ENCODE peak calls at places on chromosomes 13 and 19, in four cellular contexts. K is HepG2, E is SK-N-SH, N is GM12878. A is an unnamed sample.

GRCh38 chr19:19444694-19445155 is 39.2 kb downstream of the GATAD2A start:
- DNase-seq in E (no peak), N (no peak), K (no peak), A (no peak)

GRCh38 chr19:54159352-54160181 is at the start of gene LENG1:
- DNase-seq in E (peak; percentile 97), N (peak; percentile 99), K (peak; percentile 100), A (peak; percentile 95)

GRCh38 chr19:16040642-16041041 is 35.7 kb upstream of the TPM4 start:
- DNase-seq in K (peak; percentile 49), E (no peak), N (no peak), A (no peak)

GRCh38 chr13:45781553-45782326 is 69.8 kb downstream of the SIAH3 start:
- DNase-seq in K (no peak), N (no peak), E (peak; percentile 90), A (no peak)

GRCh38 chr13:99949657-99950413 is 21.7 kb downstream of the ZIC5 start:
- DNase-seq in N (no peak), E (no peak), K (no peak), A (no peak)

GRCh38 chr13:72399351-72399750 is 328.1 kb downstream of the MZT1 start:
- DNase-seq in N (no peak), K (no peak), E (no peak), A (no peak)

GRCh38 chr13:105341256-105341655 is 1194.2 kb downstream of the EFNB2 start:
- DNase-seq in E (no peak), N (no peak), K (no peak), A (no peak)

GRCh38 chr13:101398920-101399319 is 17.4 kb downstream of the NALCN start:
- DNase-seq in K (no peak), N (no peak), E (no peak), A (no peak)

GRCh38 chr13:78607409-78608253 is 4.3 kb upstream of the POU4F1 start:
- DNase-seq in E (peak; percentile 45), K (no peak), N (no peak), A (no peak)

GRCh38 chr13:100588350-100589177 is at the start of gene GGACT:
- DNase-seq in N (peak; percentile 13), E (peak; percentile 95), K (peak; percentile 37), A (peak; percentile 90)

GRCh38 chr19:16293133-16294085 is 31.2 kb upstream of the KLF2 start:
- DNase-seq in K (no peak), E (no peak), N (no peak), A (peak; percentile 41)

GRCh38 chr13:110023729-110024645 is 237.6 kb upstream of the IRS2 start:
- DNase-seq in N (no peak), K (no peak), E (no peak), A (no peak)

GRCh38 chr19:35055715-35056179 is 14.2 kb downstream of the HPN start:
- DNase-seq in N (no peak), K (no peak), E (no peak), A (peak; percentile 42)

GRCh38 chr13:51488212-51488611 is 35.4 kb upstream of the INTS6 start:
- DNase-seq in N (no peak), E (no peak), K (no peak), A (no peak)

GRCh38 chr13:24680258-24680920 is at the start of gene ATP12A:
- DNase-seq in N (no peak), E (peak; percentile 59), K (no peak), A (no peak)

GRCh38 chr13:93685900-93686299 is 459.3 kb downstream of the GPC6 start:
- DNase-seq in K (no peak), E (no peak), N (no peak), A (no peak)

GRCh38 chr19:44807162-44807561 is 1.7 kb upstream of the BCAM start:
- DNase-seq in E (no peak), K (peak; percentile 90), N (no peak), A (peak; percentile 10)

GRCh38 chr13:26515721-26516120 is 41.8 kb upstream of the WASF3 start:
- DNase-seq in N (no peak), K (no peak), E (no peak), A (no peak)

GRCh38 chr19:46495789-46496099 is at the start of gene PNMA8B:
- DNase-seq in E (peak; percentile 99), N (no peak), K (no peak), A (peak; percentile 71)

GRCh38 chr13:101811440-101811839 is 359.0 kb downstream of the ITGBL1 start:
- DNase-seq in E (peak; percentile 19), K (no peak), N (no peak), A (no peak)

GRCh38 chr13:44280461-44280860 is 93.2 kb upstream of the SERP2 start:
- DNase-seq in E (no peak), K (peak; percentile 15), N (no peak), A (no peak)

GRCh38 chr19:709965-710714 is 1.4 kb downstream of the PALM start:
- DNase-seq in K (no peak), N (no peak), E (peak; percentile 55), A (no peak)

GRCh38 chr13:79988573-79988972 is 352.4 kb downstream of the SPRY2 start:
- DNase-seq in E (no peak), K (no peak), N (no peak), A (no peak)

GRCh38 chr19:11451327-11451941 is 16.0 kb downstream of the PRKCSH start:
- DNase-seq in N (no peak), K (no peak), E (peak; percentile 58), A (peak; percentile 19)

GRCh38 chr13:73092831-73093230 is 34.0 kb downstream of the KLF5 start:
- DNase-seq in N (no peak), E (no peak), K (peak; percentile 16), A (no peak)

GRCh38 chr19:16473875-16474397 is 2.2 kb upstream of the EPS15L1 start:
- DNase-seq in E (no peak), N (no peak), K (no peak), A (no peak)

GRCh38 chr19:36668646-36669045 is 2.0 kb upstream of the ZNF461 start:
- DNase-seq in K (no peak), E (no peak), N (no peak), A (no peak)

GRCh38 chr13:64311112-64311511 is 2895.5 kb upstream of the PCDH20 start:
- DNase-seq in K (no peak), E (no peak), N (no peak), A (no peak)

GRCh38 chr13:51923983-51924539 is 62.3 kb downstream of the CCDC70 start:
- DNase-seq in K (peak; percentile 44), N (no peak), E (peak; percentile 40), A (peak; percentile 52)

GRCh38 chr19:46515879-46516350 is 20.2 kb upstream of the PNMA8B start:
- DNase-seq in K (peak; percentile 23), N (no peak), E (peak; percentile 77), A (peak; percentile 79)

GRCh38 chr19:4908311-4908710 is 990 bp upstream of the UHRF1 start:
- DNase-seq in K (peak; percentile 76), N (no peak), E (no peak), A (peak; percentile 12)

GRCh38 chr13:76016799-76017198 is 380.7 kb downstream of the LMO7 start:
- DNase-seq in E (peak; percentile 17), K (peak; percentile 25), N (no peak), A (peak; percentile 13)

GRCh38 chr13:76349700-76350099 is 536.5 kb downstream of the KCTD12 start:
- DNase-seq in K (no peak), E (no peak), N (no peak), A (no peak)

GRCh38 chr19:31317098-31317497 is 32.1 kb downstream of the TSHZ3 start:
- DNase-seq in N (no peak), E (peak; percentile 62), K (no peak), A (no peak)

DNA sequence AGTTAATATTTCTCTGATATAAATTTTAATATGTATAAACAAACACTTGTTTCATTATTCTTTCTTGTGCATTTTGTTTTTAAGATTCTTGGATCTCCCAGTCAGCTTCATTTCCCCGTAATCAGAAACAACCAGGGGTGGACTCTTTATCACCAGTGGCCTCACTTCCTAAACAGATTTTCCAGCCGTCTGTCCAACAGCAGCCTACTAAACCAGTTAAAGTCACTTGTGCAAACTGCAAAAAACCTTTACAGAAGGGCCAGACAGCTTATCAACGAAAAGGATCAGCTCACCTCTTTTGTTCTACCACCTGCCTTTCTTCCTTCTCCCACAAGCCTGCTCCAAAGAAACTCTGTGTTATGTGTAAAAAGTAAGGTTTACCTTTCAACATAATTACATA is 44.2 kb downstream of the ZMYM2 start:
- DNase-seq in N (no peak), K (no peak), E (no peak), A (no peak)
- TF ChIP-seq NFIC in N (no peak), K (no peak), E (no peak), A (no peak)

DNA sequence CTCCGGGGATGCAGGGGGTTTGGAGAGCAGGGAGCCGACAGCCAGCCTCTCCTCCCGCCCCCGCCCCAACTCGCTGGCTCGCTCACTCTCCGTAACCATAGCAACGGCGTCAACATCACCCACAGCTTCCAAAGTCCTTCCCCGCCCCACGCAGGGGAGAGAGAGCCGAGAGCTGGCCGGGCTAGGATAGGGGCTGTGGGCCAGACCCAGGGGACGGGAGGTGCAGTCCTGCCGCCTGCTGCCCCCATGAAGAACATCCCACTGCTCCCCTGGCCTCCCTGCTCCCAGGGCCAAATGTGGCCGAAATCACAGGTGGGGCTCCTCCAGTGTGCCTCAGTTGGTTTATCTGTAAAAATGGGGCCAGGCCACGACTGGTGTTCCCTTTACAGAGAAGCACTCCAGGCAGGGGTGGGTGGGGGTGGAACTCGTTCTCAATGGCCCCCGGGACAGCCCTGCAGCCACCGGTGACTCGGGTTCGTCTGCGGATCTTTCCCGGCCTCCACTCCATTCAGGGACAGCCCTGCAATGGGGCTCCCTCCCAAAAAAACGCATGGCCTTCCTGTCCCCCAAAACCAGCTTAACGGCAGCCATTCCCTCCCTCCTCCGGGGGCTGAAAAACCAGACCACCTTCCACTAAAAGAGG is 3.1 kb downstream of the KLF16 start:
- DNase-seq in K (peak; percentile 92), N (no peak), E (peak; percentile 76), A (no peak)
- TF ChIP-seq NFIC in K (no peak), N (no peak), E (no peak), A (no peak)

DNA sequence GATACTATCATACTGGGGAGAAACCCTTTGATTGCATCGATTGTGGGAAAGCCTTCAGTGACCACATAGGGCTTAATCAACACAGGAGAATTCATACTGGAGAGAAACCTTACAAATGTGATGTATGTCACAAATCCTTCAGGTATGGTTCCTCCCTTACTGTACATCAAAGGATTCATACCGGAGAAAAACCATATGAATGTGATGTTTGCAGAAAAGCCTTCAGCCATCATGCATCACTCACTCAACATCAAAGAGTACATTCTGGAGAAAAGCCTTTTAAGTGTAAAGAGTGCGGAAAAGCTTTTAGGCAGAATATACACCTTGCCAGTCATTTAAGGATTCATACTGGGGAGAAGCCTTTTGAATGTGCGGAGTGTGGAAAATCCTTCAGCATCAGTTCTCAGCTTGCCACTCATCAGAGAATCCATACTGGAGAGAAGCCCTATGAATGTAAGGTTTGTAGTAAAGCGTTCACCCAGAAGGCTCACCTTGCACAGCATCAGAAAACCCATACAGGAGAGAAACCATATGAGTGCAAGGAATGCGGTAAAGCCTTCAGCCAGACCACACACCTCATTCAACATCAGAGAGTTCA is 12.9 kb upstream of the ZNF470 start:
- DNase-seq in K (no peak), E (no peak), N (no peak), A (no peak)
- TF ChIP-seq NFIC in K (no peak), E (no peak), N (no peak), A (no peak)

DNA sequence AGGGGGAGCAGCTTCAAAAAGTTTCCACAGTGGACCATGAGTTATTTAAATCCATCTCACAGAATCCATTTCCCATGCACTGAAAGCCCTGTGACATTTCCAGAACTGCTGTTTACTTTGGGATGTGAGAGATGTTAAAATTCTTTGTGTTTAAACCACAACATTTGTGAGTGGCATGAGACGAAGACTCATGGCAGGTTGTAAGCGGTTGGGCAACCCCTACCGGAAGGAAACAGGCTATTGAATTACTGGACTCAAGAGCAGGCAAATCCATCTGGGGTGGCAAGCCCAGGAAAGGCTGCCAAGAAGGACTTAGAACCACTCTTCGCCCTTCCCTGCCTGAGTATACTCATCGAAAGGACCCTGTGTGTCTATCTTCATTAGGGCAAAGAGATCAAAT is 22.3 kb upstream of the CLDN10 start:
- DNase-seq in N (no peak), E (no peak), K (peak; percentile 38), A (no peak)
- TF ChIP-seq NFIC in N (no peak), E (peak; percentile 15), K (no peak), A (no peak)